ENCODE peak calls at places on chromosomes 2 and 18, in ten cellular contexts. N is PC-9, V is GM12864, M is astrocyte, D is body of pancreas, R is left ventricle myocardium inferior, U is fibroblast of villous mesenchyme, H is HFFc6, B is lower lobe of right lung, K is psoas muscle. W is an unnamed sample.
A peak's percentile ranks its signal among the peaks of the same experiment; 100 is the strongest.

GRCh38 chr2:166610180-166610919 is 116.3 kb upstream of the SCN7A start:
- DNase-seq in R (no peak), B (no peak), K (peak; percentile 10), H (no peak), U (no peak), N (no peak), D (peak; percentile 10), M (no peak), V (no peak), W (no peak)

GRCh38 chr2:173288561-173288960 is 66.1 kb upstream of the CDCA7 start:
- DNase-seq in U (no peak), K (no peak), B (no peak), R (no peak), H (peak; percentile 39), N (no peak), M (peak; percentile 77), V (no peak), D (no peak), W (no peak)

GRCh38 chr2:157785200-157785599 is 90.9 kb downstream of the ACVR1 start:
- DNase-seq in U (peak; percentile 44), V (no peak), B (no peak), D (peak; percentile 32), H (no peak), N (no peak), K (no peak), R (no peak), M (peak; percentile 43), W (no peak)

GRCh38 chr2:200377143-200377773 is 70.8 kb downstream of the SPATS2L start:
- DNase-seq in M (no peak), B (no peak), K (no peak), D (no peak), V (no peak), H (no peak), N (no peak), U (no peak), R (no peak), W (no peak)

GRCh38 chr2:24049485-24050021 is at the start of gene FKBP1B:
- DNase-seq in B (peak; percentile 71), D (peak; percentile 76), K (peak; percentile 58), N (peak; percentile 63), V (peak; percentile 18), M (peak; percentile 40), U (peak; percentile 46), H (peak; percentile 22), R (peak; percentile 62), W (no peak)

GRCh38 chr2:161122772-161123530 is 37.3 kb upstream of the TANK start:
- DNase-seq in V (no peak), B (no peak), K (no peak), U (peak; percentile 91), H (peak; percentile 89), M (peak; percentile 93), D (peak; percentile 64), R (no peak), N (peak; percentile 36), W (peak; percentile 47)

GRCh38 chr2:202102425-202103005 is 29.5 kb downstream of the KIAA2012 start:
- DNase-seq in R (no peak), U (peak; percentile 53), B (no peak), H (no peak), N (no peak), K (no peak), V (no peak), D (no peak), M (no peak), W (no peak)

GRCh38 chr2:46829240-46829970 is 86.2 kb downstream of the MCFD2 start:
- DNase-seq in K (no peak), V (no peak), H (no peak), U (no peak), B (no peak), N (peak; percentile 30), M (no peak), R (no peak), D (no peak), W (no peak)

GRCh38 chr2:148947299-148947698 is 72.3 kb downstream of the KIF5C start:
- DNase-seq in V (no peak), N (no peak), D (no peak), B (no peak), K (no peak), M (no peak), H (no peak), R (no peak), U (no peak), W (no peak)

GRCh38 chr2:113240150-113240914 is 38.4 kb downstream of the PAX8 start:
- DNase-seq in K (peak; percentile 89), B (peak; percentile 81), V (no peak), N (peak; percentile 68), M (peak; percentile 94), D (peak; percentile 90), R (peak; percentile 90), H (peak; percentile 88), U (peak; percentile 95), W (no peak)

GRCh38 chr2:229257980-229258379 is 13.1 kb downstream of the PID1 start:
- DNase-seq in N (no peak), H (no peak), B (no peak), D (no peak), M (no peak), U (no peak), V (no peak), R (peak; percentile 28), K (peak; percentile 38), W (no peak)

GRCh38 chr2:178238144-178238521 is 43.8 kb downstream of the OSBPL6 start:
- DNase-seq in R (no peak), H (peak; percentile 32), V (no peak), K (no peak), D (no peak), M (peak; percentile 69), N (no peak), U (peak; percentile 24), B (no peak), W (no peak)

GRCh38 chr2:134177351-134177931 is 76.4 kb upstream of the MGAT5 start:
- DNase-seq in M (peak; percentile 78), K (no peak), V (no peak), H (peak; percentile 16), B (no peak), R (no peak), D (peak; percentile 71), N (no peak), U (peak; percentile 35), W (no peak)

GRCh38 chr18:32847719-32848118 is 74.9 kb upstream of the KLHL14 start:
- DNase-seq in U (no peak), H (no peak), M (no peak), D (no peak), R (no peak), K (no peak), N (no peak), B (no peak), V (no peak), W (no peak)

GRCh38 chr2:27956895-27957294 is 66.4 kb downstream of the BABAM2 start:
- DNase-seq in R (no peak), B (no peak), K (no peak), N (no peak), U (peak; percentile 80), D (no peak), H (peak; percentile 58), M (peak; percentile 57), V (no peak), W (peak; percentile 56)

GRCh38 chr2:11543337-11544216 is 9.7 kb downstream of the GREB1 start:
- DNase-seq in B (no peak), N (no peak), K (no peak), H (no peak), D (no peak), V (no peak), U (no peak), R (no peak), M (no peak), W (no peak)

GRCh38 chr2:154686162-154686561 is 12.3 kb upstream of the KCNJ3 start:
- DNase-seq in H (no peak), K (no peak), U (no peak), M (no peak), R (no peak), B (no peak), N (no peak), V (no peak), D (no peak), W (no peak)
- TF ChIP-seq CTCF in H (no peak), K (no peak), U (no peak), M (no peak), R (no peak), B (no peak), N (no peak), V (no peak), D (no peak), W (no peak)

DNA sequence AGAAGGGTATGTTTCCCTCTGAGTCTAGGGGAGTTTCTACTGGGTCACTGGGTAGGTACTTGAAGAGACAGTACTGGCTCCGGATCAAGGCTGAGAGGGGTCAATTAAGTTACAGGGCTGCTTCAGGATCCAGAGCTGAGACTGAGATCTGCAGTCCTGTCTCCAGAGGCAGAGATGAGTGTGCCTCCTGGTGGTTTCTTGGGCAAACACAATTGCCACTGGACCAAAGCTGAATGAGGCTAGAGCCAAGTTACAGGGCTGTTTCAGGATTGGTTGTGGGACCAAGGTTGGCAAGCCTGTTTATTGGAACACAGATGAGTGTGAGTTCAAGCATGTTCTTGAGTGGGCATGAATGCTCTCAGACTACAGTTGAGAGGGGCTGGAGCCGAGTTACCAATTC is 157.9 kb downstream of the ADCYAP1 start:
- DNase-seq in M (no peak), U (peak; percentile 14), V (no peak), N (no peak), R (no peak), H (no peak), K (no peak), B (no peak), D (no peak), W (no peak)
- TF ChIP-seq CTCF in M (no peak), U (peak; percentile 39), V (peak; percentile 21), N (no peak), R (no peak), H (peak; percentile 17), K (no peak), B (no peak), D (no peak), W (no peak)

DNA sequence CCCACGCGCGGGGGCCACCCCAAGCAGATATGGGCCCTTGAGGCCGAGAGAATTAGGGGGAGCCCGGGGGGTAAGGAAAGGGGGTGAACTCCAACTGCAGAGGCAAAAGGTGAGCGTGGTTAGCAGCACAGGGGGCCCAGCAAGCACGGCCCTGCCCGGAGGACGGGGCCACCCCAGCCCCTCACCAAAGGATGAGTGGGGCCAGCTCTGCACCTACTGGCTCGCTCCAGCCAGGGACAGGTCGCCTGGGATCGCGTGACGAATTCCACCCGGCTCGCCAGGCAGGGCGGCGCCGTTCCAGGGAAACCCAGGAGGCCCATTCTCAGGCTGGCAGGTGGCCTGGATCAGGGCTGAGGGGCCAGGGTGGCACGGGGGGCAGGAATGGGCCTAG is 38.6 kb downstream of the BIN1 start:
- DNase-seq in B (no peak), K (no peak), N (no peak), M (no peak), U (no peak), V (no peak), H (no peak), D (no peak), R (no peak), W (no peak)
- TF ChIP-seq CTCF in B (no peak), K (no peak), N (peak; percentile 59), M (no peak), U (no peak), V (no peak), H (peak; percentile 55), D (no peak), R (no peak), W (no peak)

DNA sequence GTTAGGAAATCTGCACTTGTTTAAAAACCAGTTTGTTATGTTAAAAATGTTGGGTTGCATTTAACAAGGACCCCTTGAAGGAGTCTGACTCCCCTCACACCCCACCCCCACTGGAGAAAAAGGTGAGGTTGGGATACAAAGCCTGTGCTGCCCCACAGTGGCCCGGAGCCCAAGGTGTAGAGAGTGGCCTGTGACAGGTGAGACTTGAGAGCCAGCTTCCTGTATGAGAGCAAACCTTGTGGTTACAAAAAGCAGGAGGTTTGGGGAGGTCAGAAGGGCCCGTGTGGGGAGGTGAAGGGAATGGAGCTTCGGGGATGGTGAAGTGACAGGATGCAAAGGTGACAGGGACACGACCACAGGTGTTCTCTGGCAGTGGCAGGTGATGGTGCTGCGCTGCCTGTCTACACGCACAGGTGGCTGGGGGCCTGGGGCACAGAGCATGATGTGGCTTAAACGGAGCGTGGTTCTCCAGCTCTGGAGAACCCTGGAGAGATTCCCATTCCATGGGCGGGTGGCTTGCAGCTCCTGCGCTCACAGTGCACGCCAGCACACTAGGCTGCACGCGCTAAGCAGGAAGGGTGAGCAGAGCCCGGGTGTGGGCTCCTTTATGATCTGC is 29.0 kb downstream of the IMPA2 start:
- DNase-seq in U (no peak), D (peak; percentile 84), N (no peak), K (no peak), H (no peak), R (no peak), M (no peak), B (no peak), V (no peak), W (no peak)
- TF ChIP-seq CTCF in U (no peak), D (peak; percentile 58), N (no peak), K (no peak), H (no peak), R (no peak), M (no peak), B (no peak), V (no peak), W (no peak)